ENCODE peak calls at places on chromosomes 11 and 22, in eight cellular contexts. One of them, this sample, is unnamed.

GRCh38 chr22:46708766-46709330 is 29.2 kb downstream of the CERK start:
- DNase-seq in astrocyte of the spinal cord: no peak
- DNase-seq in psoas muscle: no peak
- DNase-seq in NCI-H1092: no peak
- DNase-seq in LHCN-M2: no peak
- DNase-seq in stimulated activated CD8-positive, alpha-beta memory T cell treated with anti-CD3 and anti-CD28 coated beads, Interleukin-7, amount 100 ng/mL, for 4 hours: no peak
- DNase-seq in pancreas: no peak
- DNase-seq in stimulated activated CD4-positive, alpha-beta T cell treated with anti-CD3 and anti-CD28 coated beads, TNF-alpha, amount 100 ng/mL, for 4 hours: no peak
- DNase-seq in this sample: no peak

GRCh38 chr22:49333206-49333605 is 494.5 kb downstream of the BRD1 start:
- DNase-seq in astrocyte of the spinal cord: no peak
- DNase-seq in psoas muscle: no peak
- DNase-seq in NCI-H1092: no peak
- DNase-seq in LHCN-M2: no peak
- DNase-seq in stimulated activated CD8-positive, alpha-beta memory T cell treated with anti-CD3 and anti-CD28 coated beads, Interleukin-7, amount 100 ng/mL, for 4 hours: no peak
- DNase-seq in pancreas: no peak
- DNase-seq in stimulated activated CD4-positive, alpha-beta T cell treated with anti-CD3 and anti-CD28 coated beads, TNF-alpha, amount 100 ng/mL, for 4 hours: no peak
- DNase-seq in this sample: no peak

GRCh38 chr11:27431808-27432207 is 40.8 kb downstream of the LGR4 start:
- DNase-seq in astrocyte of the spinal cord: no peak
- DNase-seq in psoas muscle: no peak
- DNase-seq in NCI-H1092: no peak
- DNase-seq in LHCN-M2: no peak
- DNase-seq in stimulated activated CD8-positive, alpha-beta memory T cell treated with anti-CD3 and anti-CD28 coated beads, Interleukin-7, amount 100 ng/mL, for 4 hours: no peak
- DNase-seq in pancreas: no peak
- DNase-seq in stimulated activated CD4-positive, alpha-beta T cell treated with anti-CD3 and anti-CD28 coated beads, TNF-alpha, amount 100 ng/mL, for 4 hours: no peak
- DNase-seq in this sample: no peak

GRCh38 chr11:12827929-12828812 is 153.9 kb downstream of the TEAD1 start:
- DNase-seq in astrocyte of the spinal cord: peak; percentile 86
- DNase-seq in psoas muscle: no peak
- DNase-seq in NCI-H1092: peak; percentile 79
- DNase-seq in LHCN-M2: peak; percentile 83
- DNase-seq in stimulated activated CD8-positive, alpha-beta memory T cell treated with anti-CD3 and anti-CD28 coated beads, Interleukin-7, amount 100 ng/mL, for 4 hours: no peak
- DNase-seq in pancreas: peak; percentile 59
- DNase-seq in stimulated activated CD4-positive, alpha-beta T cell treated with anti-CD3 and anti-CD28 coated beads, TNF-alpha, amount 100 ng/mL, for 4 hours: no peak
- DNase-seq in this sample: no peak

GRCh38 chr22:38871360-38872171 is 450 bp downstream of the CBX6 start:
- DNase-seq in astrocyte of the spinal cord: no peak
- DNase-seq in psoas muscle: no peak
- DNase-seq in NCI-H1092: no peak
- DNase-seq in LHCN-M2: no peak
- DNase-seq in stimulated activated CD8-positive, alpha-beta memory T cell treated with anti-CD3 and anti-CD28 coated beads, Interleukin-7, amount 100 ng/mL, for 4 hours: peak; percentile 16
- DNase-seq in pancreas: peak; percentile 38
- DNase-seq in stimulated activated CD4-positive, alpha-beta T cell treated with anti-CD3 and anti-CD28 coated beads, TNF-alpha, amount 100 ng/mL, for 4 hours: peak; percentile 31
- DNase-seq in this sample: no peak

GRCh38 chr11:116773203-116774112 is 671 bp upstream of the BUD13 start:
- DNase-seq in astrocyte of the spinal cord: peak; percentile 25
- DNase-seq in psoas muscle: no peak
- DNase-seq in NCI-H1092: no peak
- DNase-seq in LHCN-M2: no peak
- DNase-seq in stimulated activated CD8-positive, alpha-beta memory T cell treated with anti-CD3 and anti-CD28 coated beads, Interleukin-7, amount 100 ng/mL, for 4 hours: no peak
- DNase-seq in pancreas: no peak
- DNase-seq in stimulated activated CD4-positive, alpha-beta T cell treated with anti-CD3 and anti-CD28 coated beads, TNF-alpha, amount 100 ng/mL, for 4 hours: no peak
- DNase-seq in this sample: no peak

GRCh38 chr11:124482362-124483147 is 37.1 kb upstream of the OR8B8 start:
- DNase-seq in astrocyte of the spinal cord: peak; percentile 7
- DNase-seq in psoas muscle: no peak
- DNase-seq in NCI-H1092: no peak
- DNase-seq in LHCN-M2: no peak
- DNase-seq in stimulated activated CD8-positive, alpha-beta memory T cell treated with anti-CD3 and anti-CD28 coated beads, Interleukin-7, amount 100 ng/mL, for 4 hours: no peak
- DNase-seq in pancreas: no peak
- DNase-seq in stimulated activated CD4-positive, alpha-beta T cell treated with anti-CD3 and anti-CD28 coated beads, TNF-alpha, amount 100 ng/mL, for 4 hours: no peak
- DNase-seq in this sample: no peak

GRCh38 chr11:29333993-29334780 is 682.6 kb downstream of the KCNA4 start:
- DNase-seq in astrocyte of the spinal cord: peak; percentile 83
- DNase-seq in psoas muscle: no peak
- DNase-seq in NCI-H1092: peak; percentile 4
- DNase-seq in LHCN-M2: peak; percentile 88
- DNase-seq in stimulated activated CD8-positive, alpha-beta memory T cell treated with anti-CD3 and anti-CD28 coated beads, Interleukin-7, amount 100 ng/mL, for 4 hours: no peak
- DNase-seq in pancreas: no peak
- DNase-seq in stimulated activated CD4-positive, alpha-beta T cell treated with anti-CD3 and anti-CD28 coated beads, TNF-alpha, amount 100 ng/mL, for 4 hours: no peak
- DNase-seq in this sample: no peak

GRCh38 chr11:60756307-60757032 is at the start of gene MS4A15:
- DNase-seq in astrocyte of the spinal cord: peak; percentile 1
- DNase-seq in psoas muscle: no peak
- DNase-seq in NCI-H1092: no peak
- DNase-seq in LHCN-M2: peak; percentile 15
- DNase-seq in stimulated activated CD8-positive, alpha-beta memory T cell treated with anti-CD3 and anti-CD28 coated beads, Interleukin-7, amount 100 ng/mL, for 4 hours: no peak
- DNase-seq in pancreas: peak; percentile 46
- DNase-seq in stimulated activated CD4-positive, alpha-beta T cell treated with anti-CD3 and anti-CD28 coated beads, TNF-alpha, amount 100 ng/mL, for 4 hours: no peak
- DNase-seq in this sample: no peak

GRCh38 chr22:50361222-50361621 is 18.1 kb downstream of the PPP6R2 start:
- DNase-seq in astrocyte of the spinal cord: no peak
- DNase-seq in psoas muscle: no peak
- DNase-seq in NCI-H1092: no peak
- DNase-seq in LHCN-M2: no peak
- DNase-seq in stimulated activated CD8-positive, alpha-beta memory T cell treated with anti-CD3 and anti-CD28 coated beads, Interleukin-7, amount 100 ng/mL, for 4 hours: no peak
- DNase-seq in pancreas: no peak
- DNase-seq in stimulated activated CD4-positive, alpha-beta T cell treated with anti-CD3 and anti-CD28 coated beads, TNF-alpha, amount 100 ng/mL, for 4 hours: no peak
- DNase-seq in this sample: no peak

GRCh38 chr11:79616392-79616831 is 175.6 kb upstream of the TENM4 start:
- DNase-seq in astrocyte of the spinal cord: no peak
- DNase-seq in psoas muscle: no peak
- DNase-seq in NCI-H1092: no peak
- DNase-seq in LHCN-M2: no peak
- DNase-seq in stimulated activated CD8-positive, alpha-beta memory T cell treated with anti-CD3 and anti-CD28 coated beads, Interleukin-7, amount 100 ng/mL, for 4 hours: no peak
- DNase-seq in pancreas: no peak
- DNase-seq in stimulated activated CD4-positive, alpha-beta T cell treated with anti-CD3 and anti-CD28 coated beads, TNF-alpha, amount 100 ng/mL, for 4 hours: no peak
- DNase-seq in this sample: no peak